ENCODE peak calls at places on chromosomes 2 and 18, in eight cellular contexts. A, X, D, J, I, Q, N and Y are unnamed samples.

GRCh38 chr18:59056706-59057492 is 82.8 kb upstream of the SEC11C start:
- DNase-seq in N (peak; percentile 44), D (peak; percentile 69), A (no peak), Q (peak; percentile 77), I (peak; percentile 45), J (peak; percentile 55), X (peak; percentile 46), Y (peak; percentile 87)

GRCh38 chr18:23243178-23243577 is 107.9 kb downstream of the CABLES1 start:
- DNase-seq in X (no peak), I (no peak), J (no peak), A (peak; percentile 70), Q (no peak), N (no peak), D (no peak), Y (no peak)

GRCh38 chr2:74849228-74849892 is 15.4 kb downstream of the HK2 start:
- DNase-seq in A (peak; percentile 76), X (peak; percentile 63), D (no peak), J (peak; percentile 85), Q (peak; percentile 83), I (peak; percentile 42), N (peak; percentile 19), Y (peak; percentile 35)

GRCh38 chr2:3223080-3223923 is 154.3 kb downstream of the EIPR1 start:
- DNase-seq in J (peak; percentile 4), A (no peak), D (peak; percentile 53), I (peak; percentile 85), X (no peak), N (no peak), Q (peak; percentile 92), Y (no peak)

GRCh38 chr2:11532434-11533055 is 1.3 kb upstream of the GREB1 start:
- DNase-seq in J (peak; percentile 87), A (no peak), Q (peak; percentile 18), I (no peak), N (peak; percentile 22), D (no peak), X (peak; percentile 8), Y (no peak)

GRCh38 chr2:26640781-26641564 is at the start of gene CIB4:
- DNase-seq in X (peak; percentile 69), Q (no peak), J (peak; percentile 47), A (no peak), I (no peak), D (no peak), N (no peak), Y (no peak)

GRCh38 chr2:45850558-45850957 is 199.1 kb downstream of the PRKCE start:
- DNase-seq in J (peak; percentile 41), N (no peak), Q (no peak), X (no peak), D (no peak), I (no peak), A (no peak), Y (no peak)

GRCh38 chr2:143521404-143521803 is 392.2 kb downstream of the ARHGAP15 start:
- DNase-seq in X (no peak), N (no peak), Q (no peak), D (no peak), J (no peak), I (no peak), A (no peak), Y (no peak)

GRCh38 chr18:3649559-3650426 is 199.8 kb downstream of the TGIF1 start:
- DNase-seq in D (peak; percentile 56), N (peak; percentile 85), I (no peak), A (no peak), J (peak; percentile 75), X (peak; percentile 74), Q (no peak), Y (no peak)

GRCh38 chr2:200786826-200787225 is 24.9 kb upstream of the BZW1 start:
- DNase-seq in N (peak; percentile 47), X (no peak), D (peak; percentile 89), I (no peak), J (peak; percentile 92), A (no peak), Q (no peak), Y (no peak)

GRCh38 chr2:71716697-71717624 is 263.6 kb downstream of the DYSF start:
- DNase-seq in A (peak; percentile 74), N (peak; percentile 75), J (peak; percentile 20), D (peak; percentile 67), Q (no peak), I (no peak), X (peak; percentile 93), Y (peak; percentile 94)

GRCh38 chr2:2331905-2332280 is 818 bp upstream of the MYT1L start:
- DNase-seq in A (no peak), J (no peak), N (no peak), X (no peak), I (no peak), Q (no peak), D (no peak), Y (no peak)

GRCh38 chr2:181778621-181779195 is 98.4 kb upstream of the NEUROD1 start:
- DNase-seq in J (no peak), A (no peak), D (no peak), I (no peak), N (no peak), Q (no peak), X (no peak), Y (no peak)

GRCh38 chr18:59623456-59624383 is 73.5 kb downstream of the CCBE1 start:
- DNase-seq in Q (no peak), I (no peak), A (no peak), J (no peak), X (no peak), D (peak; percentile 53), N (peak; percentile 50), Y (no peak)

GRCh38 chr2:42868096-42868495 is 75.7 kb upstream of the HAAO start:
- DNase-seq in A (no peak), D (no peak), N (no peak), X (no peak), Q (no peak), I (no peak), J (no peak), Y (no peak)

GRCh38 chr2:85413592-85414421 is 3.6 kb upstream of the CAPG start:
- DNase-seq in X (no peak), J (peak; percentile 44), A (no peak), N (no peak), Q (no peak), D (peak; percentile 60), I (no peak), Y (no peak)

GRCh38 chr18:3261393-3262233 is at the start of gene MYL12B:
- DNase-seq in X (peak; percentile 78), N (peak; percentile 80), Q (peak; percentile 91), J (peak; percentile 66), I (peak; percentile 91), A (peak; percentile 92), D (peak; percentile 82), Y (peak; percentile 85)

GRCh38 chr18:49584431-49584830 is 22.6 kb downstream of the LIPG start:
- DNase-seq in X (no peak), N (no peak), J (no peak), I (no peak), A (no peak), D (no peak), Q (no peak), Y (no peak)

GRCh38 chr2:221467610-221468009 is 104.5 kb downstream of the EPHA4 start:
- DNase-seq in A (no peak), D (peak; percentile 64), J (peak; percentile 79), X (peak; percentile 44), N (no peak), Q (no peak), I (no peak), Y (peak; percentile 11)

GRCh38 chr2:65347913-65348312 is 84.5 kb downstream of the SPRED2 start:
- DNase-seq in N (no peak), A (no peak), J (no peak), I (no peak), D (no peak), X (no peak), Q (no peak), Y (no peak)

GRCh38 chr2:231383701-231384435 is 11.6 kb upstream of the B3GNT7 start:
- DNase-seq in Q (no peak), X (no peak), D (no peak), I (no peak), N (no peak), J (no peak), A (no peak), Y (no peak)

GRCh38 chr2:133658020-133658903 is 90.0 kb upstream of the NCKAP5 start:
- DNase-seq in X (no peak), D (peak; percentile 60), Q (peak; percentile 7), J (peak; percentile 23), I (no peak), N (no peak), A (no peak), Y (no peak)
- TF ChIP-seq CTCF in X (no peak), D (no peak), Q (no peak), J (no peak), I (no peak), N (no peak), A (no peak), Y (no peak)

GRCh38 chr2:16154501-16155280 is 214.3 kb downstream of the MYCN start:
- DNase-seq in A (no peak), X (no peak), I (no peak), N (no peak), D (no peak), J (no peak), Q (no peak), Y (no peak)

GRCh38 chr2:16154061-16154460 is 213.7 kb downstream of the MYCN start:
- DNase-seq in Q (no peak), X (no peak), J (no peak), I (no peak), A (no peak), N (no peak), D (no peak), Y (no peak)

GRCh38 chr2:16153754-16154035 is 213.3 kb downstream of the MYCN start:
- DNase-seq in X (no peak), I (no peak), A (no peak), J (no peak), Q (no peak), N (no peak), D (no peak), Y (no peak)

GRCh38 chr2:16156411-16156810 is 216.1 kb downstream of the MYCN start:
- DNase-seq in J (no peak), Q (no peak), X (no peak), N (no peak), I (no peak), D (no peak), A (no peak), Y (no peak)

GRCh38 chr2:16155351-16156145 is 215.2 kb downstream of the MYCN start:
- DNase-seq in D (no peak), J (no peak), N (no peak), I (no peak), X (no peak), A (no peak), Q (no peak), Y (no peak)
- TF ChIP-seq CTCF in D (no peak), J (no peak), N (no peak), I (no peak), X (no peak), A (no peak), Q (no peak), Y (no peak)

DNA sequence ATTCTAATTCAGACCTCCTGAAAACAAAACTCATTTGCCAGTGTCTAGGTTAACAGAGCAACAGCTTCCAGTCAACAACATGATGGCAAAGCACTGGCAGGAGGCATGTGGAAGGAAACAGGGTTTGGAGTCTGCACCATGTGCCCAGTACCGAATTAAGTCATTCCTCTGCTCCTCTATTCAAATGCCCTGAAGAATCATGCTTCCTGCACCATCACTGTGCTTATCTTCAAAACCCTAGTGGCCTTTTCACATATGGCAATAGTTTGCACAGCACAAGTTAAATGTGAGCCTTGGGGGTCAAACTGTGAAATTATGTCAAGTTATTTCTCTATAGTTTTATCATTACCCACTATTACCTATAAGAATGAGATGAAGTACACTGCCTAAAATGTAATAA is 75.4 kb upstream of the GRB14 start:
- DNase-seq in D (no peak), I (no peak), X (no peak), A (no peak), N (no peak), J (no peak), Q (no peak), Y (no peak)
- TF ChIP-seq CTCF in D (no peak), I (no peak), X (no peak), A (no peak), N (no peak), J (no peak), Q (no peak), Y (no peak)

GRCh38 chr18:69636529-69637301 is 236.0 kb downstream of the DOK6 start:
- DNase-seq in X (no peak), Q (peak; percentile 43), A (no peak), J (no peak), D (no peak), N (no peak), I (peak; percentile 16), Y (no peak)
- TF ChIP-seq CTCF in X (no peak), Q (peak; percentile 30), A (peak; percentile 20), J (no peak), D (no peak), N (no peak), I (peak; percentile 21), Y (peak; percentile 36)